ENCODE peak calls at places on chromosomes 13 and 19, in six cellular contexts. W is H1, E is SK-N-SH, Z is HepG2, D is K562, C is GM12878. B is an unnamed sample.

GRCh38 chr13:97189943-97190342 is 32.2 kb upstream of the MBNL2 start:
- DNase-seq in W (no peak), E (no peak), Z (no peak), D (no peak), C (no peak), B (no peak)

GRCh38 chr19:57338798-57339378 is 12.2 kb upstream of the ZNF304 start:
- DNase-seq in W (no peak), E (no peak), Z (no peak), D (no peak), C (no peak), B (no peak)

GRCh38 chr19:56769650-56770049 is 70.9 kb downstream of the PEG3 start:
- DNase-seq in W (no peak), E (no peak), Z (no peak), D (no peak), C (no peak), B (no peak)

GRCh38 chr19:42253245-42254082 is 1.5 kb downstream of the ERF start:
- DNase-seq in W (no peak), E (peak; percentile 83), Z (peak; percentile 59), D (peak; percentile 87), C (no peak), B (peak; percentile 86)

GRCh38 chr19:37926255-37926654 is 19.2 kb downstream of the SIPA1L3 start:
- DNase-seq in W (no peak), E (no peak), Z (no peak), D (no peak), C (no peak), B (no peak)

GRCh38 chr19:38252385-38252784 is 3.8 kb downstream of the PPP1R14A start:
- DNase-seq in W (no peak), E (no peak), Z (no peak), D (no peak), C (no peak), B (no peak)

GRCh38 chr13:59946924-59947323 is 216.8 kb downstream of the DIAPH3 start:
- DNase-seq in W (no peak), E (no peak), Z (no peak), D (no peak), C (no peak), B (no peak)

GRCh38 chr19:3132971-3133792 is 2.7 kb upstream of the GNA15 start:
- DNase-seq in W (no peak), E (peak; percentile 55), Z (no peak), D (peak; percentile 74), C (peak; percentile 85), B (peak; percentile 85)

GRCh38 chr13:76799696-76800095 is 86.5 kb downstream of the KCTD12 start:
- DNase-seq in W (no peak), E (no peak), Z (no peak), D (no peak), C (no peak), B (no peak)

GRCh38 chr13:60727140-60727539 is 330.1 kb downstream of the TDRD3 start:
- DNase-seq in W (no peak), E (no peak), Z (no peak), D (no peak), C (no peak), B (no peak)

GRCh38 chr13:67642638-67643037 is 412.5 kb upstream of the PCDH9 start:
- DNase-seq in W (no peak), E (no peak), Z (no peak), D (no peak), C (no peak), B (no peak)

GRCh38 chr19:20928371-20928770 is 5.3 kb downstream of the ZNF85 start:
- DNase-seq in W (no peak), E (no peak), Z (no peak), D (no peak), C (no peak), B (no peak)

GRCh38 chr19:408441-409005 is 424 bp downstream of the C2CD4C start:
- DNase-seq in W (no peak), E (peak; percentile 83), Z (no peak), D (peak; percentile 79), C (no peak), B (no peak)

GRCh38 chr13:109479991-109480696 is 306.2 kb downstream of the IRS2 start:
- DNase-seq in W (no peak), E (no peak), Z (no peak), D (no peak), C (no peak), B (no peak)

GRCh38 chr13:62626771-62627170 is 1211.1 kb upstream of the PCDH20 start:
- DNase-seq in W (peak; percentile 34), E (no peak), Z (peak; percentile 0), D (peak; percentile 3), C (no peak), B (no peak)

GRCh38 chr13:95656386-95657015 is 12.0 kb upstream of the DZIP1 start:
- DNase-seq in W (no peak), E (no peak), Z (no peak), D (no peak), C (no peak), B (no peak)

GRCh38 chr13:100566543-100566942 is 22.0 kb downstream of the GGACT start:
- DNase-seq in W (no peak), E (no peak), Z (no peak), D (no peak), C (no peak), B (no peak)

GRCh38 chr13:31807090-31807541 is 67.8 kb downstream of the RXFP2 start:
- DNase-seq in W (no peak), E (no peak), Z (no peak), D (no peak), C (no peak), B (peak; percentile 84)

GRCh38 chr19:5457709-5458108 is 2.5 kb downstream of the ZNRF4 start:
- DNase-seq in W (no peak), E (no peak), Z (no peak), D (no peak), C (no peak), B (no peak)

GRCh38 chr13:110306960-110307696 is at the start of the genes COL4A1 and COL4A2:
- DNase-seq in W (no peak), E (peak; percentile 84), Z (no peak), D (no peak), C (no peak), B (no peak)

GRCh38 chr13:30332516-30333165 is 25.3 kb upstream of the KATNAL1 start:
- DNase-seq in W (no peak), E (no peak), Z (no peak), D (no peak), C (no peak), B (no peak)

GRCh38 chr13:89003656-89004055 is 1332.5 kb downstream of the SLITRK5 start:
- DNase-seq in W (no peak), E (no peak), Z (no peak), D (no peak), C (no peak), B (no peak)

GRCh38 chr19:14577885-14578427 is 4.9 kb upstream of the CLEC17A start:
- DNase-seq in W (no peak), E (peak; percentile 15), Z (no peak), D (no peak), C (peak; percentile 53), B (no peak)

GRCh38 chr19:12784871-12785430 is 6.3 kb upstream of the JUNB start:
- DNase-seq in W (no peak), E (peak; percentile 49), Z (no peak), D (no peak), C (no peak), B (peak; percentile 49)

GRCh38 chr19:47609885-47610545 is 1.1 kb downstream of the BICRA start:
- DNase-seq in W (no peak), E (peak; percentile 86), Z (peak; percentile 41), D (peak; percentile 48), C (no peak), B (no peak)

GRCh38 chr13:35164324-35164932 is 222.4 kb downstream of the NBEA start:
- DNase-seq in W (no peak), E (peak; percentile 16), Z (peak; percentile 20), D (peak; percentile 15), C (peak; percentile 40), B (peak; percentile 1)

GRCh38 chr19:1205114-1206062 is at the start of gene STK11:
- DNase-seq in W (peak; percentile 86), E (peak; percentile 99), Z (peak; percentile 91), D (peak; percentile 98), C (peak; percentile 83), B (peak; percentile 99)

GRCh38 chr13:110307697-110308376 is 753 bp downstream of the COL4A2 start:
- DNase-seq in W (no peak), E (no peak), Z (no peak), D (no peak), C (no peak), B (no peak)

GRCh38 chr13:110680852-110681251 is 25.1 kb downstream of the CARS2 start:
- DNase-seq in W (no peak), E (peak; percentile 69), Z (peak; percentile 41), D (peak; percentile 43), C (no peak), B (peak; percentile 34)

GRCh38 chr19:18541258-18541991 is 1.9 kb downstream of the FKBP8 start:
- DNase-seq in W (no peak), E (no peak), Z (no peak), D (peak; percentile 9), C (no peak), B (no peak)
- TF ChIP-seq GABPA in W (no peak), E (no peak), Z (no peak), D (no peak), C (no peak), B (no peak)

GRCh38 chr19:10858204-10858828 is 10.1 kb downstream of the C19orf38 start:
- DNase-seq in W (no peak), E (peak; percentile 69), Z (no peak), D (peak; percentile 71), C (no peak), B (no peak)
- TF ChIP-seq GABPA in W (no peak), E (no peak), Z (no peak), D (no peak), C (no peak), B (no peak)

DNA sequence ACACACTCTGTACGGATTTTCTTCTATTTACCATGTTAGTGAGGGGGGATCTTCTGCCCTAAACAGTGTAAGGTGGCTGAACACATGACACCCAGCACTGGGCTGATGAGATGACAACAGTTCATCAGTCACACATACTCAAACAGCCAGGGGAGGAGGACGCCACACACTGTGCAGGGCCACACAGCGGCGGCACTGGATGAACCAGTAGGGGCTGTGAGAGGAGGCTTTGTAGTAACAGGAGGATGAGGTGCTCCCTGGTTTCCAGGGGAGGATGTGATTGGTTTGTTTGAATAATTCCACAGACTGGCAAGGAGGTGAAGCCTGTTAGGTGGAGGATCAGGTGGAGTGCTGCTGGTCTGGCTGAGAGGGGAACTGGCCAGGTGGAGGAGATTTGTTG is 16.3 kb upstream of the GTF3A start:
- DNase-seq in W (no peak), E (no peak), Z (no peak), D (no peak), C (no peak), B (no peak)
- TF ChIP-seq GABPA in W (no peak), E (no peak), Z (no peak), D (no peak), C (no peak), B (no peak)

DNA sequence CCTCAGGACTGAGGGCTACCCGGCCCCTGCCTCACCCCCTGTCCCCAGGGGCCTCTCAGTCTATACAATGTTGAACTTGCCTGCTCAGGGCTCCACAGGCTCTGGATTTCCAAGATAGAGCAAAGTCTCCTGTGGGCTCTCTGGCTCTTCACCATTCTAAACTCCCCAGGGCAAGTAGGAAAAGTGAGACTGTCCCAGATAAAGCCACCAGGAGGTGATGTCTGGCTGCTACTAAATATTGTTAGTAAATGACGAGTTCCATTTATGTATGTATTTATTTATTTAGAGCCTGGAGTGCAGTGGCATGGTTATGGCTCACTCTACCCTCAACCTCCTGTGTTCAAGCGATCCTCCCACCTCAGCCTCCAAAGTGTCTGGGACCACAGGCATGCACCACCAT is 73.6 kb upstream of the SIAH3 start:
- DNase-seq in W (no peak), E (no peak), Z (no peak), D (no peak), C (no peak), B (no peak)
- TF ChIP-seq GABPA in W (no peak), E (no peak), Z (no peak), D (no peak), C (no peak), B (no peak)

GRCh38 chr13:113585828-113586355 is 1.3 kb downstream of the TFDP1 start:
- DNase-seq in W (no peak), E (no peak), Z (no peak), D (peak; percentile 28), C (no peak), B (no peak)
- TF ChIP-seq GABPA in W (no peak), E (no peak), Z (no peak), D (no peak), C (no peak), B (no peak)

B was measured in HL-60.